ENCODE peak calls at places on chromosomes 7 and 10, in six cellular contexts. J is neuronal stem cell; C is esophagus squamous epithelium; X is CD4-positive, CD25-positive, alpha-beta regulatory T cell; V is naive thymus-derived CD4-positive, alpha-beta T cell; I is sigmoid colon. F is an unnamed sample. For H3K9me3, the result is how much of the 10 kb centered on the place peaks cover.

GRCh38 chr7:130897515-130898419 is 163.8 kb upstream of the KLF14 start:
- DNase-seq in J (no peak), X (no peak), C (no peak), V (no peak), I (no peak), F (no peak)

GRCh38 chr7:33590902-33591301 is 314.4 kb upstream of the BMPER start:
- DNase-seq in C (no peak), V (no peak), X (no peak), I (no peak), J (no peak), F (no peak)

GRCh38 chr7:111265394-111265793 is 174.5 kb downstream of the LRRN3 start:
- DNase-seq in V (no peak), J (no peak), C (no peak), I (no peak), X (no peak), F (no peak)

GRCh38 chr7:29381206-29382094 is 182.2 kb upstream of the PRR15 start:
- DNase-seq in C (no peak), X (no peak), V (no peak), I (no peak), J (no peak), F (no peak)

GRCh38 chr7:99039384-99039891 is 104.5 kb downstream of the SMURF1 start:
- DNase-seq in V (no peak), I (no peak), X (no peak), J (no peak), C (no peak), F (no peak)

GRCh38 chr7:5414876-5415275 is 8.8 kb downstream of the TNRC18 start:
- DNase-seq in V (no peak), J (no peak), C (no peak), X (no peak), I (no peak), F (no peak)

GRCh38 chr7:25638042-25638441 is 409.8 kb upstream of the NPVF start:
- DNase-seq in V (no peak), I (no peak), J (no peak), C (no peak), X (no peak), F (no peak)

GRCh38 chr10:28396317-28396716 is 93.5 kb upstream of the MPP7 start:
- DNase-seq in J (no peak), V (no peak), C (no peak), X (no peak), I (no peak), F (no peak)

GRCh38 chr10:91683976-91684375 is 51.1 kb upstream of the PPP1R3C start:
- DNase-seq in C (no peak), I (no peak), X (no peak), V (no peak), J (no peak), F (no peak)

GRCh38 chr10:69629897-69630650 is at the start of gene FAM241B:
- DNase-seq in I (peak), C (no peak), V (peak), X (peak), J (peak), F (peak)

GRCh38 chr10:126437661-126438406 is 49.6 kb upstream of the ADAM12 start:
- DNase-seq in I (no peak), V (no peak), C (no peak), X (no peak), J (no peak), F (no peak)

GRCh38 chr10:88505265-88505664 is 77.9 kb downstream of the RNLS start:
- DNase-seq in C (no peak), V (no peak), X (no peak), J (no peak), I (no peak), F (no peak)

GRCh38 chr7:28754027-28754426 is 204.1 kb downstream of the TRIL start:
- DNase-seq in C (no peak), J (no peak), X (no peak), V (no peak), I (no peak), F (no peak)

GRCh38 chr10:85614566-85614965 is 752.0 kb downstream of the GRID1 start:
- DNase-seq in X (no peak), V (no peak), C (no peak), I (no peak), J (no peak), F (no peak)

GRCh38 chr10:98611432-98611831 is 164.7 kb upstream of the HPS1 start:
- DNase-seq in C (no peak), V (no peak), I (peak), X (no peak), J (no peak), F (no peak)

GRCh38 chr7:158782638-158783490 is 46.4 kb downstream of the ESYT2 start:
- DNase-seq in I (peak), C (no peak), X (no peak), V (no peak), J (no peak), F (no peak)

GRCh38 chr7:131194070-131194865 is 133.4 kb upstream of the MKLN1 start:
- DNase-seq in X (no peak), C (no peak), V (no peak), J (no peak), I (no peak), F (no peak)

GRCh38 chr7:152587366-152587765 is 88.6 kb downstream of the XRCC2 start:
- DNase-seq in X (no peak), C (no peak), V (no peak), J (no peak), I (no peak), F (no peak)

GRCh38 chr7:48084727-48085432 is 4.2 kb upstream of the UPP1 start:
- DNase-seq in C (peak), J (no peak), I (peak), X (peak), V (peak), F (peak)

GRCh38 chr10:48605786-48606529 is 1.1 kb upstream of the ARHGAP22 start:
- DNase-seq in I (peak), X (no peak), C (no peak), J (no peak), V (no peak), F (no peak)

GRCh38 chr10:115278294-115278693 is 185.1 kb downstream of the ATRNL1 start:
- DNase-seq in J (no peak), I (no peak), X (no peak), V (no peak), C (no peak), F (no peak)

GRCh38 chr10:124093076-124093773 is at the start of gene CHST15:
- DNase-seq in J (peak), X (no peak), C (no peak), I (peak), V (peak), F (no peak)

GRCh38 chr7:156386097-156386496 is 254.5 kb upstream of the RNF32 start:
- DNase-seq in I (no peak), J (peak), X (no peak), C (no peak), V (no peak), F (no peak)

GRCh38 chr10:111203615-111204014 is 126.8 kb downstream of the ADRA2A start:
- DNase-seq in V (no peak), I (no peak), J (no peak), C (no peak), X (no peak), F (no peak)

GRCh38 chr7:130150587-130150986 is 54.6 kb downstream of the TMEM209 start:
- DNase-seq in C (no peak), X (no peak), V (no peak), J (no peak), I (no peak), F (no peak)

GRCh38 chr7:157657741-157658740 is 321.2 kb downstream of the DNAJB6 start:
- DNase-seq in V (no peak), X (no peak), C (no peak), J (no peak), I (peak), F (no peak)
- H3K9me3 ChIP-seq in V (under half), X (under half), C (under half), J (under half), I (under half), F (under half)

GRCh38 chr10:118543714-118544400 is 51.6 kb downstream of the PRLHR start:
- DNase-seq in X (no peak), J (peak), C (no peak), I (no peak), V (peak), F (no peak)
- H3K27ac ChIP-seq in X (no peak), J (no peak), C (no peak), I (no peak), V (no peak), F (no peak)

GRCh38 chr10:2986341-2986933 is 80.9 kb upstream of the PFKP start:
- DNase-seq in V (no peak), X (no peak), I (no peak), J (no peak), C (no peak), F (no peak)
- H3K9me3 ChIP-seq in V (under half), X (under half), I (under half), J (under half), C (under half), F (under half)

DNA sequence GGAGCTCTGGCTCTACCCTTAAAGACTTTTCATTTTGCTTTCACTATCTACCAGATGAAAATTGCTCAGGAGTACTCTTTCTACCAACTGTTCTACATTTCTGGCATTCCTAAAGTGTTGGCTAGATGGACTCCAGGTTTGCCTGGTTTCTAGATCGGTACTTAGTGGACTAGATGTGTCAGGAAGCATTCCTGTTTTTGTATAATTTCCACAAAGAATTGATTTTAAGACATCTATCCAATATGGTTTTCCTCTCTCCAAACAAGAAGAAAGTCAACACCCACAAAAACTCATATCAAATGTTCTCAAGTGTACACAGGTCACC is 157.7 kb downstream of the CHRM2 start:
- DNase-seq in C (no peak), I (no peak), V (no peak), J (no peak), X (no peak), F (no peak)
- H3K27ac ChIP-seq in C (no peak), I (peak), V (no peak), J (no peak), X (no peak), F (no peak)

GRCh38 chr10:38054361-38054797 is 39.8 kb upstream of the ZNF37A start:
- DNase-seq in J (no peak), V (no peak), X (no peak), I (no peak), C (no peak), F (no peak)
- H3K9me3 ChIP-seq in J (under half), V (under half), X (half or more), I (under half), C (under half), F (under half)

GRCh38 chr7:93429563-93429962 is 145.0 kb downstream of the CALCR start:
- DNase-seq in I (no peak), J (no peak), C (no peak), X (no peak), V (no peak), F (no peak)
- H3K27ac ChIP-seq in I (no peak), J (no peak), C (no peak), X (no peak), V (no peak), F (no peak)

GRCh38 chr10:106370751-106371150 is 793.8 kb downstream of the SORCS1 start:
- DNase-seq in X (no peak), I (no peak), C (no peak), J (no peak), V (no peak), F (no peak)
- H3K9me3 ChIP-seq in X (under half), I (under half), C (under half), J (under half), V (under half), F (under half)